ENCODE peak calls at places on chromosomes 6 and 20, in four cellular contexts. One of them, this sample, is unnamed.

GRCh38 chr6:44060622-44061374 is 66.5 kb downstream of the MRPL14 start:
- DNase-seq in activated CD4-positive, alpha-beta T cell treated with anti-CD3 and anti-CD28 coated beads, Interleukin-2, amount 50 U/mL, for 48 hours: no peak
- DNase-seq in AG04450: no peak
- DNase-seq in germinal center: no peak
- DNase-seq in this sample: no peak

GRCh38 chr6:149847943-149848267 is 16.3 kb downstream of the LRP11 start:
- DNase-seq in activated CD4-positive, alpha-beta T cell treated with anti-CD3 and anti-CD28 coated beads, Interleukin-2, amount 50 U/mL, for 48 hours: no peak
- DNase-seq in AG04450: no peak
- DNase-seq in germinal center: no peak
- DNase-seq in this sample: no peak

GRCh38 chr6:33692760-33693158 is 18.7 kb downstream of the UQCC2 start:
- DNase-seq in germinal center: no peak
- DNase-seq in activated CD4-positive, alpha-beta T cell treated with anti-CD3 and anti-CD28 coated beads, Interleukin-2, amount 50 U/mL, for 48 hours: peak; percentile 75
- DNase-seq in AG04450: no peak
- DNase-seq in this sample: no peak

GRCh38 chr6:162177733-162178132 is 549.8 kb downstream of the PRKN start:
- DNase-seq in germinal center: no peak
- DNase-seq in activated CD4-positive, alpha-beta T cell treated with anti-CD3 and anti-CD28 coated beads, Interleukin-2, amount 50 U/mL, for 48 hours: no peak
- DNase-seq in AG04450: no peak
- DNase-seq in this sample: no peak

GRCh38 chr6:35751594-35751993 is 14.8 kb downstream of the ARMC12 start:
- DNase-seq in germinal center: no peak
- DNase-seq in AG04450: no peak
- DNase-seq in activated CD4-positive, alpha-beta T cell treated with anti-CD3 and anti-CD28 coated beads, Interleukin-2, amount 50 U/mL, for 48 hours: peak; percentile 38
- DNase-seq in this sample: no peak

GRCh38 chr6:82686719-82687118 is 323.1 kb downstream of the TPBG start:
- DNase-seq in AG04450: no peak
- DNase-seq in germinal center: no peak
- DNase-seq in activated CD4-positive, alpha-beta T cell treated with anti-CD3 and anti-CD28 coated beads, Interleukin-2, amount 50 U/mL, for 48 hours: no peak
- DNase-seq in this sample: no peak

GRCh38 chr6:34585108-34585507 is 29.0 kb upstream of the SPDEF start:
- DNase-seq in germinal center: no peak
- DNase-seq in activated CD4-positive, alpha-beta T cell treated with anti-CD3 and anti-CD28 coated beads, Interleukin-2, amount 50 U/mL, for 48 hours: no peak
- DNase-seq in AG04450: no peak
- DNase-seq in this sample: no peak

GRCh38 chr20:63587781-63588591 is 13.9 kb upstream of the HELZ2 start:
- DNase-seq in germinal center: no peak
- DNase-seq in activated CD4-positive, alpha-beta T cell treated with anti-CD3 and anti-CD28 coated beads, Interleukin-2, amount 50 U/mL, for 48 hours: no peak
- DNase-seq in AG04450: no peak
- DNase-seq in this sample: no peak

GRCh38 chr6:38161754-38162492 is 342.4 kb downstream of the ZFAND3 start:
- DNase-seq in AG04450: no peak
- DNase-seq in germinal center: no peak
- DNase-seq in activated CD4-positive, alpha-beta T cell treated with anti-CD3 and anti-CD28 coated beads, Interleukin-2, amount 50 U/mL, for 48 hours: no peak
- DNase-seq in this sample: no peak

GRCh38 chr20:2108987-2109386 is 7.4 kb downstream of the STK35 start:
- DNase-seq in activated CD4-positive, alpha-beta T cell treated with anti-CD3 and anti-CD28 coated beads, Interleukin-2, amount 50 U/mL, for 48 hours: no peak
- DNase-seq in AG04450: peak; percentile 42
- DNase-seq in germinal center: no peak
- DNase-seq in this sample: no peak

This sample was measured in RPMI8226.